ENCODE peak calls at places on chromosomes 1 and 21, in ten cellular contexts. C is coronary artery, J is thoracic aorta, K is SJSA1, V is vagina, A is breast epithelium, U is HFF-Myc, Z is foreskin fibroblast, X is skeletal muscle cell, H is tibial artery. M is an unnamed sample.

GRCh38 chr1:22808846-22809501 is 98.3 kb downstream of the EPHB2 start:
- DNase-seq in C (no peak), J (no peak), K (no peak), V (no peak), A (no peak), U (peak; percentile 72), Z (peak; percentile 94), X (peak; percentile 81), H (peak; percentile 75), M (peak; percentile 44)

GRCh38 chr1:203557390-203557789 is 63.4 kb downstream of the OPTC start:
- DNase-seq in C (peak; percentile 89), J (peak; percentile 55), K (peak; percentile 84), V (no peak), A (no peak), U (no peak), Z (peak; percentile 95), X (peak; percentile 62), H (peak; percentile 87), M (peak; percentile 80)

GRCh38 chr1:164466001-164466421 is 93.0 kb upstream of the PBX1 start:
- DNase-seq in C (no peak), J (no peak), K (no peak), V (no peak), A (no peak), U (no peak), Z (no peak), X (no peak), H (no peak), M (no peak)

GRCh38 chr1:12100071-12100470 is 37.0 kb downstream of the TNFRSF8 start:
- DNase-seq in C (no peak), J (no peak), K (no peak), V (no peak), A (no peak), U (no peak), Z (no peak), X (no peak), H (no peak), M (no peak)

GRCh38 chr1:28027238-28027637 is 61.2 kb downstream of the EYA3 start:
- DNase-seq in C (no peak), J (no peak), K (no peak), V (no peak), A (no peak), U (no peak), Z (no peak), X (no peak), H (no peak), M (no peak)

GRCh38 chr1:176691251-176692228 is 228.6 kb downstream of the PAPPA2 start:
- DNase-seq in C (no peak), J (no peak), K (peak; percentile 22), V (no peak), A (no peak), U (peak; percentile 29), Z (peak; percentile 78), X (no peak), H (no peak), M (peak; percentile 6)

GRCh38 chr1:211352985-211353515 is 26.4 kb downstream of the TRAF5 start:
- DNase-seq in C (no peak), J (no peak), K (no peak), V (peak; percentile 20), A (peak; percentile 56), U (no peak), Z (peak; percentile 36), X (no peak), H (no peak), M (no peak)

GRCh38 chr1:71231751-71232150 is 150.9 kb upstream of the ZRANB2 start:
- DNase-seq in C (no peak), J (no peak), K (no peak), V (no peak), A (no peak), U (no peak), Z (no peak), X (no peak), H (no peak), M (no peak)

GRCh38 chr1:22080184-22080583 is 27.7 kb downstream of the CDC42 start:
- DNase-seq in C (no peak), J (no peak), K (no peak), V (no peak), A (no peak), U (no peak), Z (no peak), X (no peak), H (no peak), M (no peak)

GRCh38 chr1:151340870-151341754 is 5.9 kb downstream of the RFX5 start:
- DNase-seq in C (no peak), J (no peak), K (peak; percentile 77), V (no peak), A (no peak), U (peak; percentile 79), Z (peak; percentile 90), X (peak; percentile 51), H (no peak), M (no peak)

GRCh38 chr1:37177230-37177864 is 143.0 kb upstream of the GRIK3 start:
- DNase-seq in C (no peak), J (no peak), K (no peak), V (no peak), A (no peak), U (no peak), Z (no peak), X (no peak), H (no peak), M (no peak)

GRCh38 chr1:188937965-188938551 is 1539.6 kb downstream of the BRINP3 start:
- DNase-seq in C (no peak), J (no peak), K (no peak), V (no peak), A (no peak), U (no peak), Z (no peak), X (no peak), H (no peak), M (no peak)

GRCh38 chr1:169795687-169796086 is 980 bp upstream of the METTL18 start:
- DNase-seq in C (no peak), J (no peak), K (peak; percentile 50), V (no peak), A (no peak), U (no peak), Z (peak; percentile 6), X (no peak), H (no peak), M (no peak)

GRCh38 chr21:36384885-36385232 is 333 bp upstream of the CHAF1B start:
- DNase-seq in C (no peak), J (no peak), K (no peak), V (no peak), A (no peak), U (no peak), Z (no peak), X (no peak), H (no peak), M (no peak)

GRCh38 chr1:85315789-85316188 is 39.4 kb upstream of the BCL10 start:
- DNase-seq in C (no peak), J (no peak), K (peak; percentile 30), V (no peak), A (no peak), U (no peak), Z (no peak), X (no peak), H (no peak), M (no peak)

GRCh38 chr1:239696317-239696716 is 309.9 kb downstream of the CHRM3 start:
- DNase-seq in C (no peak), J (no peak), K (no peak), V (no peak), A (no peak), U (no peak), Z (no peak), X (no peak), H (no peak), M (no peak)
- H3K4me3 ChIP-seq in C (no peak overlapping the region), J (no peak overlapping the region), K (no peak overlapping the region), V (no peak overlapping the region), A (no peak overlapping the region), U (no peak overlapping the region), Z (no peak overlapping the region), X (no peak overlapping the region), H (no peak overlapping the region), M (no peak overlapping the region)

DNA sequence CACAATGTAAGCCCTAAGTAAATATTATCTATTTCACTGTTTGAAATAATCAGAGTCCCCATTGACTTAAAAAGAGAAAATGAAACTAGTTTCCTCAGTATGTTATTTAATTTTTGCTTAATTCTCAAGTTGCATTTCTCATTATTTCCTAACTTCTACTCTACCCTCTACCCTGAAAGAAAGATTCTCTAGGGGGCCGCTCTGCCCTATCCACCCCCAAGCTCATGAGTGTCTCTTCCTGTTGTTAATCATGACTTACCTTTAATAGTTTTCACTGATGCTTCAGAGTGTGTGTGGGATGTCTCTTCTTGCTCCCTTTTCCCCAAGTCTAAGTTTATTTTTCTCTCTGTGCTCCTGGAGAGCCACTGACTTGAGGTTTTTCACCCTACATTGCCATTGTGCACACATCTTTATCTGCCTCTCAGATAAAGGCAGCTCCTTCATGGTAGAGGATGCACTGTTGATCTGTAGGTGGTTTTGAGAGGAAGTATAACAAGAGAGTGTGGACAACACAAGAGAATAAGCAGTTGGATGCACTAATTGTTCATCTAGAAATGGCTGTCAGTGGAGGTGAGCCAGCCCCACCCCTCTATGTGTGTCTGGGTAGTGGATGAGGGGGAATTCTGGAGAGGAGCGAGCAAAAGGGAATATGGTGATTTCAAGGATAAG is 261.7 kb downstream of the CHRM3 start:
- DNase-seq in C (no peak), J (no peak), K (no peak), V (no peak), A (no peak), U (no peak), Z (no peak), X (no peak), H (no peak), M (no peak)
- H3K4me3 ChIP-seq in C (no peak overlapping the region), J (no peak overlapping the region), K (no peak overlapping the region), V (no peak overlapping the region), A (no peak overlapping the region), U (no peak overlapping the region), Z (no peak overlapping the region), X (no peak overlapping the region), H (no peak overlapping the region), M (no peak overlapping the region)

DNA sequence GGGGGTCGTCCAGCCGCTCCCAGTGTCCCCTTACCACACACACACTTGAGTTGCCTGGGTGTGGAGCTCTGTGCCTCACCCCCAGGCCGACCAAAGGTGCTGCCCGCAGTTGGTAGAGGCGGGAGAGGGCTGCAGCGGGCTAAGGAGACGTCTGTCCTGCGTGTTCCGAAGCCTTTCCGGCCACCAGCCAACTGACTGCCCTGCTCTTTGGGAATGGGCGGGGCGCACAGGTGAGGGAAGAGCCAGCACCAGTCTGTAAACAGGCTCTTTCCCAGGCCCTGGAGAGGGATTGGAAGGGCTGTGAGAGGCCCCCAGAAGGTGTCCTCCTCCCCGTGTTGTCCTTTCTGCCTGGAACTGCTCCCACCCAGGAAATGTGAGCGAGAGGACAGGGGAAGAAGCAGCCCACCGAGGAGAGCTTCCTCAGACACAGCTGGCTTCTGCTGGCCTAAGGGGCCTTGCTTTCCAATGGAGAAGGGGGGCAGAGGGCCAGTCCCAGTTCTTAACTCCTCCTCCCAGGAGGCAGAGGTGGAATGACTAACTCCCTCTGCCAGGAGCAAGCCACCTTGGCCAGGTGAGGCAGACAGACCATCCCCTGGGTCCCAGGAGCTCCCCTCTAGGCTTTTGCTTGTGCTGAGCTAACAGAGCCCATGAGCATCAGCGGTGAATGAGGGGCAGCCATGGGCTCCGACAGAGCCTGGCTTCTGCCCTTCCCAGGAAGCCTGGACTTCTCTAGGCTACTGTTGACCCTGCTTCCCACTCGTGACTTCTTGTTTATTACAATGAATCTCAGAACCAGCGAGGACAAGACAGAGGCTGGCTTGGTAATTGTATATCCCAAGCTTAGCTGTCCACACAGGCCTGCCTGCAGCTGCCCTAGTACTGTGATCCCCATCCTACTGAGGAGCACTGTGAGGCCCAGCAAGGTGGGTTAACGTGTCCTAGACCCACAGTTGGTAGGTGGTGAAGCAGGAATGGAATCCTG is 158.1 kb upstream of the COA6 start:
- DNase-seq in C (no peak), J (no peak), K (no peak), V (peak; percentile 67), A (peak; percentile 79), U (no peak), Z (no peak), X (no peak), H (no peak), M (no peak)
- H3K4me3 ChIP-seq in C (peak overlapping the region; percentile 66), J (peak overlapping the region; percentile 52), K (no peak overlapping the region), V (peak overlapping the region; percentile 39), A (no peak overlapping the region), U (no peak overlapping the region), Z (no peak overlapping the region), X (no peak overlapping the region), H (no peak overlapping the region), M (no peak overlapping the region)

GRCh38 chr1:15757575-15758401 is 807 bp upstream of the FBLIM1 start:
- DNase-seq in C (peak; percentile 76), J (no peak), K (peak; percentile 44), V (no peak), A (no peak), U (no peak), Z (peak; percentile 74), X (no peak), H (peak; percentile 84), M (no peak)
- H3K4me3 ChIP-seq in C (peak overlapping the region; percentile 99), J (peak overlapping the region; percentile 88), K (peak overlapping the region; percentile 2), V (peak overlapping the region; percentile 80), A (peak overlapping the region; percentile 58), U (peak overlapping the region; percentile 61), Z (peak overlapping the region; percentile 71), X (peak overlapping the region; percentile 85), H (peak overlapping the region; percentile 90), M (peak overlapping the region; percentile 67)

M was measured in BJ.